ENCODE peak calls at places on chromosome 2, in nine cellular contexts. U is progenitor cell of endocrine pancreas, K is GM10248, I is brain microvascular endothelial cell, F is astrocyte of the spinal cord, Y is omental fat pad, H is cardiac muscle cell, O is fibroblast of mammary gland, M is tibial artery. X is an unnamed sample.
A peak's percentile ranks its signal among the peaks of the same experiment; 100 is the strongest.

GRCh38 chr2:220005362-220005761 is 377.9 kb downstream of the SLC4A3 start:
- DNase-seq in U (no peak), K (no peak), I (no peak), F (no peak), Y (no peak), H (no peak), O (no peak), M (no peak), X (no peak)

GRCh38 chr2:120769076-120769786 is 33.6 kb downstream of the GLI2 start:
- DNase-seq in U (no peak), K (no peak), I (no peak), F (no peak), Y (no peak), H (no peak), O (no peak), M (peak; percentile 20), X (no peak)

GRCh38 chr2:57934659-57935058 is 111.9 kb upstream of the VRK2 start:
- DNase-seq in U (no peak), K (no peak), I (no peak), F (no peak), Y (no peak), H (no peak), O (no peak), M (no peak), X (no peak)

GRCh38 chr2:200242553-200242952 is 63.9 kb upstream of the SPATS2L start:
- DNase-seq in U (no peak), K (no peak), I (no peak), F (no peak), Y (no peak), H (no peak), O (no peak), M (no peak), X (no peak)

GRCh38 chr2:100730290-100730868 is 89.6 kb upstream of the NPAS2 start:
- DNase-seq in U (no peak), K (peak; percentile 23), I (peak; percentile 76), F (peak; percentile 86), Y (no peak), H (peak; percentile 61), O (peak; percentile 83), M (peak; percentile 44), X (no peak)

GRCh38 chr2:64637000-64637628 is 16.6 kb downstream of the SERTAD2 start:
- DNase-seq in U (no peak), K (peak; percentile 58), I (no peak), F (no peak), Y (no peak), H (no peak), O (no peak), M (no peak), X (no peak)

GRCh38 chr2:120404274-120404673 is 58.3 kb downstream of the INHBB start:
- DNase-seq in U (no peak), K (no peak), I (no peak), F (no peak), Y (no peak), H (no peak), O (no peak), M (peak; percentile 10), X (no peak)

GRCh38 chr2:200964498-200964897 is 1.0 kb upstream of the ORC2 start:
- DNase-seq in U (no peak), K (no peak), I (no peak), F (no peak), Y (no peak), H (no peak), O (no peak), M (no peak), X (no peak)

GRCh38 chr2:132429351-132429750 is 12.7 kb downstream of the GPR39 start:
- DNase-seq in U (no peak), K (no peak), I (no peak), F (no peak), Y (no peak), H (no peak), O (no peak), M (no peak), X (no peak)

GRCh38 chr2:212066546-212066945 is 472.1 kb downstream of the ERBB4 start:
- DNase-seq in U (no peak), K (no peak), I (no peak), F (no peak), Y (no peak), H (no peak), O (no peak), M (no peak), X (no peak)

GRCh38 chr2:5720426-5720825 is 28.2 kb downstream of the SOX11 start:
- DNase-seq in U (no peak), K (no peak), I (peak; percentile 56), F (peak; percentile 65), Y (no peak), H (no peak), O (no peak), M (no peak), X (no peak)

GRCh38 chr2:213015387-213016165 is 135.8 kb downstream of the IKZF2 start:
- DNase-seq in U (no peak), K (peak; percentile 35), I (no peak), F (no peak), Y (no peak), H (no peak), O (no peak), M (no peak), X (no peak)

GRCh38 chr2:9552491-9553178 is 3.0 kb downstream of the ADAM17 start:
- DNase-seq in U (no peak), K (no peak), I (no peak), F (peak; percentile 69), Y (no peak), H (no peak), O (peak; percentile 85), M (no peak), X (no peak)

GRCh38 chr2:210593166-210593565 is 36.8 kb downstream of the CPS1 start:
- DNase-seq in U (no peak), K (no peak), I (peak; percentile 66), F (peak; percentile 32), Y (no peak), H (no peak), O (no peak), M (no peak), X (no peak)

GRCh38 chr2:210592706-210593105 is 36.3 kb downstream of the CPS1 start:
- DNase-seq in U (no peak), K (no peak), I (no peak), F (no peak), Y (no peak), H (no peak), O (no peak), M (no peak), X (no peak)

GRCh38 chr2:210586381-210586780 is 30.0 kb downstream of the CPS1 start:
- DNase-seq in U (no peak), K (no peak), I (peak; percentile 7), F (no peak), Y (no peak), H (no peak), O (peak; percentile 10), M (no peak), X (no peak)

DNA sequence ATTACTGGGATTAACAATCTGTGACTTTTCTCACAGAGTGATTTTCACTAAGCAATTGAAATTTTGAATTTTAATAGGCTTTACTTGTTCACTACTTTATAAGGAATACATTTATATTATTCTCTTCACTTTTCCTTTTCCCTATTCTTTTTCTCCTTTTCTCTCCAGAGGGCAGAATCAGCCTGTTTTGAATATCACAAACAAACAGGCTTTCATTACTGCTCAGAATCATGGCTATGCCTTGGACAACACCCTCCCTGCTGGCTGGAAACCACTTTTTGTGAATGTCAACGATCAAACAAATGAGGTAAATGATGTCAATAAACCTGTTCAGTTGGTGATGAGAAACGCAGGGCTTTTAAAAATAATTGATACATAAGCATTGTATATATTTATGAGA is 35.3 kb downstream of the CPS1 start:
- DNase-seq in U (no peak), K (no peak), I (no peak), F (no peak), Y (no peak), H (no peak), O (no peak), M (no peak), X (no peak)
- TF ChIP-seq CTCF in U (no peak), K (no peak), I (no peak), F (no peak), Y (no peak), H (no peak), O (no peak), M (no peak), X (no peak)

GRCh38 chr2:98008415-98008814 is 12.7 kb upstream of the TMEM131 start:
- DNase-seq in U (no peak), K (no peak), I (no peak), F (no peak), Y (no peak), H (no peak), O (no peak), M (no peak), X (no peak)
- TF ChIP-seq CTCF in U (no peak), K (no peak), I (no peak), F (no peak), Y (no peak), H (no peak), O (no peak), M (no peak), X (no peak)

DNA sequence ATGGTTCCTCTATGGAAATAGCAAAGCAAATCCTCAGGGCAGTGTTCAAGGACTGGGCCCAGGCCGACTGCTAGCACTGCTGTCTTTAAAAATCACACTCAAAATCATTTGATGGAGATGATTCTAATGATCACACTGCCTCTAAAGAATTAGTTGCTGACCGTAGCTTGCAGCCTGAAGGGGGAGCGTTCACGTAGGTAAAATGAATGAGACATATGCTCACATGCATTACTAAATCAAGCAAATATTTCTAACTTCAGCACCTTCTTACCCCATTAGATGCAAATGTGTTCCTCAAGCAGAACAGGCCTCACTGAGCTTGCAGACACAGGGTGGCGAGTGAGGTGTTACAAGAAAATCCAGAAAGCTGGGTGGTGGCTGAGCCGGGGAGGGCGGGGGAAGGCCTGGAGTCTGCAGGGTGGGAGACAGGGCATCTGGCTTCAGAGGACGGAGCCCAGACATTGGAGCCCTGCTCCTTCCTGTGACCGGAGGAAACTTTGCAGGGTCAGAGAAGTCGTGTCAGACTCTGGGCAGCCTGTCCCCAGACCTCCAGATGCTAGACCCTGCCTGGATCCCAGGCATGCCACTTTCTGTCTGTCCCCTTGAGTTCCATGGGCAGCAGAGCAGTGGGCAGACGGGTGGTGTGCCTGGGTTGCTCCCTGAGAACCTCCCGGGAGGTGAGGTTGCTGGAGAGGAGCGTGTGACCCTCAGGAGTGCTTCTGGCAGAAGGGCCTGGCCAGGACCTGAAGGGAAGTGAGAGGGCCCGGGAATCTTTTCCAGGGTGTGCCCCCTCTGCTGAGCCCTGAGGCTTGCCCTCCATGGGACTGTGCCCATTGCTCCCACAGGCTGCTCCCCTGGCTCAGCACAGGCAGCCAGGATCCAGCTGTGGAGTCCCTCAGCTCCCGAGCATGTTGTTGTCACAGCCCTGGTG is 7.1 kb upstream of the NPPC start:
- DNase-seq in U (no peak), K (no peak), I (no peak), F (no peak), Y (no peak), H (no peak), O (no peak), M (no peak), X (no peak)
- TF ChIP-seq CTCF in U (no peak), K (peak; percentile 37), I (peak; percentile 39), F (peak; percentile 3), Y (no peak), H (no peak), O (no peak), M (no peak), X (no peak)

DNA sequence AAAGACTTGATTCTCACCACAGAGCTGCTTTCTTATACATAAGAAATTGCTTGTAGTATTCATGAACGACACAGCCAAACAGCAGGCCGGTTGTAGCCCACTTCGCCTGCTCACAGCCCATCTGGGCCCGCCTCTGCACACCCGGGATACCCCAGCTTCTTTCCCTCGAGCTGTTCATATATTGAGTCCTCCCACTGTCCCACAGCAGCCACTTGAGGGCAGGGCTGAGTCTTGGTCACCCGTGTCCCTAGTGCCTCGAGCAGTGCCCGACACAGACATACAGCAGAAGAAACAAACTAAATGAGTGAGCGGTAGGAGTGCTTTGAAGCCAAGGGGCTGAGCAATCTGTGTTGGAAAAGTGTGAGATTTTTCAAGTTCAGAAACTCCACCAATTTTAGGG is 251.4 kb downstream of the KLHL29 start:
- DNase-seq in U (no peak), K (no peak), I (no peak), F (no peak), Y (no peak), H (no peak), O (peak; percentile 40), M (peak; percentile 40), X (no peak)
- TF ChIP-seq CTCF in U (no peak), K (no peak), I (peak; percentile 49), F (peak; percentile 41), Y (no peak), H (peak; percentile 30), O (peak; percentile 25), M (no peak), X (no peak)